ENCODE peak calls at places on chromosomes 7 and 10, in four cellular contexts. X is HepG2, V is SK-N-SH, I is GM12878. D is an unnamed sample.

GRCh38 chr7:107850221-107850620 is 40.8 kb upstream of the DLD start:
- DNase-seq in X (no peak), I (no peak), V (no peak), D (no peak)

GRCh38 chr7:154852205-154852604 is 150.7 kb downstream of the PAXIP1 start:
- DNase-seq in I (no peak), X (no peak), V (no peak), D (no peak)

GRCh38 chr10:34010891-34011290 is 676.4 kb upstream of the NRP1 start:
- DNase-seq in V (no peak), I (no peak), X (no peak), D (no peak)

GRCh38 chr7:137577184-137577583 is 233.7 kb upstream of the PTN start:
- DNase-seq in V (no peak), X (no peak), I (no peak), D (no peak)

GRCh38 chr7:46291064-46291463 is 370.0 kb upstream of the IGFBP3 start:
- DNase-seq in I (peak), X (no peak), V (peak), D (no peak)

GRCh38 chr10:944034-944831 is 12.7 kb upstream of the LARP4B start:
- DNase-seq in V (no peak), X (no peak), I (no peak), D (no peak)

GRCh38 chr7:143973870-143974446 is 19.3 kb downstream of the OR2F1 start:
- DNase-seq in X (no peak), V (no peak), I (no peak), D (no peak)

GRCh38 chr10:79392020-79392398 is 44.7 kb downstream of the PPIF start:
- DNase-seq in I (no peak), V (peak), X (no peak), D (no peak)

GRCh38 chr10:7792541-7792940 is 4.6 kb downstream of the ATP5F1C start:
- DNase-seq in X (peak), I (no peak), V (no peak), D (no peak)

GRCh38 chr10:7787150-7787856 is 490 bp downstream of the KIN start:
- DNase-seq in V (no peak), I (no peak), X (no peak), D (no peak)

GRCh38 chr10:7789390-7789789 is 1.4 kb downstream of the ATP5F1C start:
- DNase-seq in X (peak), V (peak), I (no peak), D (no peak)

GRCh38 chr10:7787857-7788639 is at the start of the genes ATP5F1C and KIN:
- DNase-seq in V (peak), I (peak), X (peak), D (peak)

GRCh38 chr10:7788640-7789335 is 811 bp downstream of the ATP5F1C start:
- DNase-seq in V (peak), X (peak), I (no peak), D (no peak)
- TF ChIP-seq PBX3 in V (no peak), X (no peak), I (no peak), D (no peak)

GRCh38 chr7:121397832-121398231 is 1.7 kb upstream of the FAM3C start:
- DNase-seq in V (no peak), I (no peak), X (no peak), D (no peak)
- TF ChIP-seq PBX3 in V (no peak), I (no peak), X (no peak), D (no peak)

GRCh38 chr7:110522061-110522750 is 568.7 kb upstream of the LRRN3 start:
- DNase-seq in I (no peak), V (peak), X (peak), D (peak)
- TF ChIP-seq PBX3 in I (no peak), V (no peak), X (no peak), D (no peak)

GRCh38 chr7:111162692-111163091 is 71.8 kb downstream of the LRRN3 start:
- DNase-seq in I (no peak), V (no peak), X (peak), D (no peak)

GRCh38 chr7:111172573-111172972 is 81.6 kb downstream of the LRRN3 start:
- DNase-seq in I (no peak), X (no peak), V (no peak), D (no peak)

GRCh38 chr7:111173528-111173927 is 82.6 kb downstream of the LRRN3 start:
- DNase-seq in V (no peak), I (no peak), X (no peak), D (no peak)

GRCh38 chr7:111164442-111164841 is 73.5 kb downstream of the LRRN3 start:
- DNase-seq in X (no peak), V (no peak), I (no peak), D (no peak)

DNA sequence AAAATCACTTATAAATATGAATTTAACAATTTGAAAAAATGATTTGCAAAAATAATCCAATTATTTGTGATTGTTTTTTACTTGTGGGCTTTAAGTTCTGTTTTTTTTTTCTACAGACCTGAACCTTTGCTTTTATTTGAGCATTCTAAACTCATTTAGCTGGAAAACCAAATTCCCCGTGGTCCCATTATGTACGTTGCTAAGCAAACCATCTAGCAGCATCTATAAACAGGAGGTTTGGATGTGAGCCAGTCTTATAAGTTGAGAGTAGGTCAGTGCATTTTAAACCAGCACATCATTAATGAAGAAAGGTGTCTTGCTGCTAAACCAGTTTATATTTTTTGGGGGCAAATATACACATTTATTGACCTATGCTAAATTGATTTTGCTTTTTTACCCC is 77.3 kb downstream of the LRRN3 start:
- DNase-seq in I (no peak), X (no peak), V (no peak), D (no peak)
- TF ChIP-seq PBX3 in I (no peak), X (no peak), V (no peak), D (no peak)

GRCh38 chr10:119416855-119417254 is 125.7 kb downstream of the RGS10 start:
- DNase-seq in V (peak), X (peak), I (peak), D (peak)
- TF ChIP-seq PBX3 in V (no peak), X (no peak), I (no peak), D (no peak)

GRCh38 chr7:76220185-76221057 is 18.7 kb downstream of the SRRM3 start:
- DNase-seq in X (peak), I (no peak), V (peak), D (no peak)
- TF ChIP-seq PBX3 in X (no peak), I (no peak), V (no peak), D (no peak)

GRCh38 chr10:5609952-5610616 is 56.3 kb downstream of the ASB13 start:
- DNase-seq in I (no peak), X (no peak), V (no peak), D (peak)
- TF ChIP-seq PBX3 in I (no peak), X (no peak), V (no peak), D (no peak)

GRCh38 chr10:82737556-82737955 is 862.6 kb downstream of the NRG3 start:
- DNase-seq in V (no peak), I (no peak), X (no peak), D (no peak)

GRCh38 chr10:82742901-82743300 is 867.9 kb downstream of the NRG3 start:
- DNase-seq in X (no peak), V (no peak), I (no peak), D (no peak)

GRCh38 chr10:82742478-82742877 is 867.5 kb downstream of the NRG3 start:
- DNase-seq in V (no peak), I (no peak), X (no peak), D (peak)
- TF ChIP-seq PBX3 in V (peak), I (no peak), X (no peak), D (no peak)